ENCODE peak calls at places on chromosomes 3 and 15, in six cellular contexts. H is GM10248, F is neural crest cell, U is tibial nerve, Z is GM20000, M is right atrium auricular region. A is an unnamed sample.
A peak's percentile ranks its signal among the peaks of the same experiment; 100 is the strongest.

GRCh38 chr3:194423317-194423716 is 24.3 kb upstream of the GP5 start:
- DNase-seq in Z (no peak), F (no peak), M (no peak), U (no peak), H (no peak), A (no peak)

GRCh38 chr3:194101592-194102432 is 34.1 kb upstream of the HES1 start:
- DNase-seq in U (no peak), Z (peak; percentile 43), M (no peak), H (peak; percentile 38), F (no peak), A (no peak)

GRCh38 chr3:94862703-94863102 is 799.8 kb downstream of the NSUN3 start:
- DNase-seq in Z (peak; percentile 10), H (peak; percentile 12), F (peak; percentile 9), M (no peak), U (no peak), A (no peak)

GRCh38 chr15:33032053-33032452 is 162.5 kb downstream of the FMN1 start:
- DNase-seq in M (no peak), U (no peak), F (no peak), H (no peak), Z (no peak), A (no peak)

GRCh38 chr3:8301977-8302589 is 199.5 kb upstream of the LMCD1 start:
- DNase-seq in M (no peak), Z (peak; percentile 37), U (no peak), F (peak; percentile 7), H (peak; percentile 27), A (no peak)

GRCh38 chr3:110625126-110625798 is 446.4 kb upstream of the NECTIN3 start:
- DNase-seq in M (no peak), H (no peak), F (no peak), U (no peak), Z (no peak), A (no peak)

GRCh38 chr3:60743631-60744164 is 507.6 kb downstream of the FHIT start:
- DNase-seq in H (no peak), U (no peak), M (no peak), Z (no peak), F (peak; percentile 49), A (no peak)

GRCh38 chr3:57691411-57692133 is 1.3 kb downstream of the DENND6A start:
- DNase-seq in Z (peak; percentile 24), M (no peak), U (no peak), H (no peak), F (no peak), A (peak; percentile 46)

GRCh38 chr3:114660124-114660523 is 366.3 kb downstream of the TIGIT start:
- DNase-seq in Z (no peak), F (no peak), U (no peak), M (no peak), H (no peak), A (no peak)

GRCh38 chr15:67945951-67946700 is 106.3 kb upstream of the RNU6-1 start:
- DNase-seq in F (peak; percentile 55), M (no peak), H (no peak), Z (no peak), U (no peak), A (peak; percentile 78)

GRCh38 chr3:173398111-173398479 is 551 bp downstream of the NLGN1 start:
- DNase-seq in M (no peak), H (no peak), Z (peak; percentile 22), F (no peak), U (peak; percentile 49), A (no peak)

GRCh38 chr3:128163432-128163831 is 10.2 kb downstream of the EEFSEC start:
- DNase-seq in M (no peak), U (no peak), H (no peak), F (no peak), Z (no peak), A (no peak)

GRCh38 chr3:122682016-122682374 is 1.4 kb downstream of the PARP14 start:
- DNase-seq in Z (no peak), H (no peak), M (no peak), F (no peak), U (no peak), A (no peak)

GRCh38 chr15:73335026-73335425 is 33.7 kb downstream of the HCN4 start:
- DNase-seq in F (no peak), Z (no peak), H (no peak), M (no peak), U (no peak), A (no peak)

GRCh38 chr15:60830479-60830878 is 351.5 kb upstream of the ICE2 start:
- DNase-seq in F (no peak), M (no peak), U (no peak), H (no peak), Z (no peak), A (no peak)

GRCh38 chr3:172138031-172138538 is 98.7 kb downstream of the FNDC3B start:
- DNase-seq in Z (no peak), H (no peak), M (no peak), F (no peak), U (no peak), A (no peak)

GRCh38 chr3:12753275-12754028 is 5.6 kb downstream of the TMEM40 start:
- DNase-seq in H (no peak), Z (no peak), U (no peak), M (no peak), F (no peak), A (no peak)

GRCh38 chr15:67839358-67839928 is 402 bp downstream of the RNU6-1 start:
- DNase-seq in M (no peak), F (no peak), Z (peak; percentile 59), U (no peak), H (no peak), A (no peak)

GRCh38 chr3:141279074-141279945 is 47.7 kb downstream of the PXYLP1 start:
- DNase-seq in U (no peak), F (no peak), M (peak; percentile 54), H (peak; percentile 56), Z (peak; percentile 40), A (peak; percentile 60)

GRCh38 chr3:29949131-29949530 is 657.3 kb upstream of the TGFBR2 start:
- DNase-seq in M (no peak), F (no peak), Z (no peak), U (no peak), H (no peak), A (no peak)

GRCh38 chr3:89947357-89947954 is 840.0 kb downstream of the EPHA3 start:
- DNase-seq in M (no peak), U (no peak), H (no peak), Z (no peak), F (no peak), A (no peak)

GRCh38 chr3:148883163-148883562 is 18.1 kb downstream of the CPA3 start:
- DNase-seq in Z (no peak), M (no peak), U (no peak), F (no peak), H (no peak), A (no peak)
- TF ChIP-seq CTCF in Z (no peak), M (no peak), U (no peak), F (no peak), H (no peak), A (no peak)

DNA sequence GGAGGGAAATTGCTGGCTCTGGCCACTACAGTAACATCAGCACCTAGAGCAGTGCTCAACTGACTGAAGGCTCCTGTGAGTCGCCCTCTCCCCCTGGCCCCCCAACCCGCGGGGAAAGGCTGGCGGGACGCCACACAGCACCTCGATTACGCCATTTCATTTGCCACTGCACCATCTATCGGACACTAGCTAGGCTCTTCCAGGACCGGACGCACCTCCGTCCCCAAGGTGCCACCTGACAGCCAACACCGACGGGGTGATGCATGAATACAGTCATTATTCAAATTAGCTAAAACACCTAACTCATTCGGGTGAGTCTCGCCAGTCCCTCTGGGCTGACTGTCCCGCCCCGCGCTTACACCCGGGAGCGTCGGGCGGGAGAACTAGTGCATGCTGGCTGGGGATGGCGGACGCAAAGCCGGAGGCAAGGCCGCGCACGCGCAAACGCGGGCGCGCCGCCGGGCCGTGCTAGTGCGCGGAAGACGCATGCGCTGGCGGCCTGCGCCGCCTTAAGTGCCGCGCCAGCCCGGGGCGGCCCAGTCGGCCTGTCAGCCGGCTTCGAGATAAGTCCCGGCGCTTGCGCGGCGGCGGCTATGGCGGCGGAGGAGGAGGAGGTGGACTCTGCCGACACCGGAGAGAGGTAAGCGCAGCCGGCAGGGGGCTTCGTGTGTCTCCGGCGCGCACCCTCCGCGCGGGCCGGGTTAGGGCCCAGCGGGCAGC is at the start of gene ABHD5:
- DNase-seq in M (peak; percentile 89), F (peak; percentile 81), H (peak; percentile 96), Z (peak; percentile 96), U (peak; percentile 82), A (peak; percentile 97)
- TF ChIP-seq CTCF in M (no peak), F (peak; percentile 51), H (peak; percentile 29), Z (peak; percentile 15), U (peak; percentile 57), A (peak; percentile 34)

GRCh38 chr3:4850211-4850927 is 128.9 kb upstream of the BHLHE40 start:
- DNase-seq in U (no peak), F (no peak), H (no peak), M (no peak), Z (peak; percentile 37), A (no peak)

GRCh38 chr3:4846529-4846928 is 132.7 kb upstream of the BHLHE40 start:
- DNase-seq in F (no peak), Z (no peak), M (no peak), U (no peak), H (no peak), A (no peak)

GRCh38 chr3:4849739-4850138 is 129.5 kb upstream of the BHLHE40 start:
- DNase-seq in M (no peak), F (no peak), U (no peak), Z (no peak), H (no peak), A (no peak)

GRCh38 chr3:4849136-4849535 is 130.1 kb upstream of the BHLHE40 start:
- DNase-seq in M (no peak), U (no peak), H (no peak), Z (no peak), F (no peak), A (no peak)

DNA sequence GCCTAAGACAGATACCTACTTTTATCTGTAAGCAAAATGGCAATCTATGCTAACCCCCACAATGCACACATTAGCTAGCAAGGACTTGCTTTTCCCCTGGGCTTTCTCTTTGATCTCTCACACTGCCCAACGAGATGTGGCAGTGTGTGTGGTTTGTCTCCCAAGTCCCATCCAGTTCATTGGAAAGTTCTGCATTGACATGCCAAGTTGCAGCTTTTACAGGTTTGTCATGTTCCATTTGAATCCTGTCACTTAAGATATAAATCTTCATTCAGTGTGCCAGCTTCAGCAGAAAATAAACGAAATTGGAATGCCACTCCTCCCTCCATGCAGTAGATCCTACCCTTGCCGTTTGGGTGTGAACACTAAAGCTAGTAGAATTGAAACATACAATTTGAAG is 131.1 kb upstream of the BHLHE40 start:
- DNase-seq in M (no peak), F (no peak), Z (no peak), H (no peak), U (no peak), A (no peak)
- TF ChIP-seq CTCF in M (no peak), F (no peak), Z (no peak), H (no peak), U (no peak), A (no peak)

GRCh38 chr15:37107071-37107753 is 6.9 kb upstream of the MEIS2 start:
- DNase-seq in H (no peak), U (no peak), Z (no peak), M (no peak), F (no peak), A (no peak)

GRCh38 chr15:37104413-37105392 is 4.4 kb upstream of the MEIS2 start:
- DNase-seq in U (no peak), M (no peak), Z (no peak), H (no peak), F (no peak), A (no peak)

GRCh38 chr15:37105795-37106333 is 5.5 kb upstream of the MEIS2 start:
- DNase-seq in F (no peak), H (no peak), M (no peak), Z (no peak), U (no peak), A (no peak)

GRCh38 chr15:37107754-37108724 is 7.7 kb upstream of the MEIS2 start:
- DNase-seq in F (no peak), U (no peak), H (no peak), Z (no peak), M (no peak), A (no peak)

GRCh38 chr15:37106490-37107001 is 6.2 kb upstream of the MEIS2 start:
- DNase-seq in Z (no peak), H (no peak), F (no peak), U (peak; percentile 25), M (peak; percentile 75), A (no peak)
- TF ChIP-seq CTCF in Z (peak; percentile 39), H (peak; percentile 59), F (peak; percentile 73), U (no peak), M (no peak), A (peak; percentile 68)

A was measured in osteocyte.